ENCODE peak calls at places on chromosomes 6 and 20, in eight cellular contexts. One of them, this sample, is unnamed. For H3K4me1 and H3K9me3, the result is how much of the 10 kb centered on the place peaks cover.

GRCh38 chr20:4076033-4076432 is 60.7 kb upstream of the RNF24 start:
- DNase-seq in sigmoid colon: no peak
- DNase-seq in right atrium auricular region: no peak
- DNase-seq in lung: no peak
- DNase-seq in mammary epithelial cell: no peak
- DNase-seq in endothelial cell of umbilical vein: no peak
- DNase-seq in cardiac muscle cell: no peak
- DNase-seq in tibial nerve: no peak
- DNase-seq in this sample: no peak

GRCh38 chr20:38138086-38138777 is 26.8 kb downstream of the TGM2 start:
- DNase-seq in sigmoid colon: peak
- DNase-seq in right atrium auricular region: no peak
- DNase-seq in lung: no peak
- DNase-seq in mammary epithelial cell: no peak
- DNase-seq in endothelial cell of umbilical vein: no peak
- DNase-seq in cardiac muscle cell: no peak
- DNase-seq in tibial nerve: no peak
- DNase-seq in this sample: no peak

GRCh38 chr6:142702501-142703460 is 242.2 kb downstream of the HIVEP2 start:
- DNase-seq in sigmoid colon: peak
- DNase-seq in right atrium auricular region: peak
- DNase-seq in lung: peak
- DNase-seq in mammary epithelial cell: peak
- DNase-seq in endothelial cell of umbilical vein: peak
- DNase-seq in cardiac muscle cell: peak
- DNase-seq in tibial nerve: peak
- DNase-seq in this sample: no peak

GRCh38 chr6:72704979-72705378 is 83.1 kb downstream of the KCNQ5 start:
- DNase-seq in sigmoid colon: no peak
- DNase-seq in right atrium auricular region: no peak
- DNase-seq in lung: no peak
- DNase-seq in mammary epithelial cell: no peak
- DNase-seq in endothelial cell of umbilical vein: peak
- DNase-seq in cardiac muscle cell: peak
- DNase-seq in tibial nerve: no peak
- DNase-seq in this sample: no peak

GRCh38 chr6:68054776-68055175 is 580.3 kb upstream of the ADGRB3 start:
- DNase-seq in sigmoid colon: no peak
- DNase-seq in right atrium auricular region: no peak
- DNase-seq in lung: no peak
- DNase-seq in mammary epithelial cell: no peak
- DNase-seq in endothelial cell of umbilical vein: no peak
- DNase-seq in cardiac muscle cell: peak
- DNase-seq in tibial nerve: no peak
- DNase-seq in this sample: no peak

GRCh38 chr6:122416825-122417224 is 17.4 kb downstream of the HSF2 start:
- DNase-seq in sigmoid colon: no peak
- DNase-seq in right atrium auricular region: no peak
- DNase-seq in lung: no peak
- DNase-seq in mammary epithelial cell: no peak
- DNase-seq in endothelial cell of umbilical vein: no peak
- DNase-seq in cardiac muscle cell: no peak
- DNase-seq in tibial nerve: no peak
- DNase-seq in this sample: no peak

GRCh38 chr6:89242574-89243330 is 25.6 kb upstream of the GABRR1 start:
- DNase-seq in sigmoid colon: no peak
- DNase-seq in right atrium auricular region: no peak
- DNase-seq in lung: no peak
- DNase-seq in mammary epithelial cell: peak
- DNase-seq in endothelial cell of umbilical vein: peak
- DNase-seq in cardiac muscle cell: peak
- DNase-seq in tibial nerve: no peak
- DNase-seq in this sample: peak

GRCh38 chr20:22716824-22717351 is 132.5 kb upstream of the FOXA2 start:
- DNase-seq in sigmoid colon: no peak
- DNase-seq in right atrium auricular region: no peak
- DNase-seq in lung: peak
- DNase-seq in mammary epithelial cell: no peak
- DNase-seq in endothelial cell of umbilical vein: peak
- DNase-seq in cardiac muscle cell: peak
- DNase-seq in tibial nerve: no peak
- DNase-seq in this sample: no peak

GRCh38 chr6:30730611-30731435 is 10.7 kb downstream of the TUBB start:
- DNase-seq in sigmoid colon: peak
- DNase-seq in right atrium auricular region: no peak
- DNase-seq in lung: peak
- DNase-seq in mammary epithelial cell: peak
- DNase-seq in endothelial cell of umbilical vein: peak
- DNase-seq in cardiac muscle cell: peak
- DNase-seq in tibial nerve: peak
- DNase-seq in this sample: peak

GRCh38 chr6:165881812-165882211 is 218.8 kb upstream of the PDE10A start:
- DNase-seq in sigmoid colon: no peak
- DNase-seq in right atrium auricular region: peak
- DNase-seq in lung: no peak
- DNase-seq in mammary epithelial cell: no peak
- DNase-seq in endothelial cell of umbilical vein: no peak
- DNase-seq in cardiac muscle cell: no peak
- DNase-seq in tibial nerve: no peak
- DNase-seq in this sample: no peak

GRCh38 chr20:63969851-63970713 is at the start of gene ZNF512B:
- DNase-seq in sigmoid colon: peak
- DNase-seq in right atrium auricular region: no peak
- DNase-seq in lung: peak
- DNase-seq in mammary epithelial cell: no peak
- DNase-seq in endothelial cell of umbilical vein: no peak
- DNase-seq in cardiac muscle cell: peak
- DNase-seq in tibial nerve: no peak
- DNase-seq in this sample: peak

GRCh38 chr20:13877789-13878188 is 93.0 kb downstream of the NDUFAF5 start:
- DNase-seq in sigmoid colon: peak
- DNase-seq in right atrium auricular region: no peak
- DNase-seq in lung: no peak
- DNase-seq in mammary epithelial cell: no peak
- DNase-seq in endothelial cell of umbilical vein: no peak
- DNase-seq in cardiac muscle cell: no peak
- DNase-seq in tibial nerve: no peak
- DNase-seq in this sample: no peak

GRCh38 chr20:15818651-15819071 is 754.6 kb downstream of the KIF16B start:
- DNase-seq in sigmoid colon: no peak
- DNase-seq in right atrium auricular region: no peak
- DNase-seq in lung: no peak
- DNase-seq in mammary epithelial cell: peak
- DNase-seq in endothelial cell of umbilical vein: no peak
- DNase-seq in cardiac muscle cell: no peak
- DNase-seq in tibial nerve: no peak
- DNase-seq in this sample: no peak

GRCh38 chr20:49887828-49888340 is 27.4 kb downstream of the SPATA2 start:
- DNase-seq in sigmoid colon: peak
- DNase-seq in right atrium auricular region: no peak
- DNase-seq in lung: no peak
- DNase-seq in mammary epithelial cell: no peak
- DNase-seq in endothelial cell of umbilical vein: no peak
- DNase-seq in cardiac muscle cell: no peak
- DNase-seq in tibial nerve: no peak
- DNase-seq in this sample: no peak

DNA sequence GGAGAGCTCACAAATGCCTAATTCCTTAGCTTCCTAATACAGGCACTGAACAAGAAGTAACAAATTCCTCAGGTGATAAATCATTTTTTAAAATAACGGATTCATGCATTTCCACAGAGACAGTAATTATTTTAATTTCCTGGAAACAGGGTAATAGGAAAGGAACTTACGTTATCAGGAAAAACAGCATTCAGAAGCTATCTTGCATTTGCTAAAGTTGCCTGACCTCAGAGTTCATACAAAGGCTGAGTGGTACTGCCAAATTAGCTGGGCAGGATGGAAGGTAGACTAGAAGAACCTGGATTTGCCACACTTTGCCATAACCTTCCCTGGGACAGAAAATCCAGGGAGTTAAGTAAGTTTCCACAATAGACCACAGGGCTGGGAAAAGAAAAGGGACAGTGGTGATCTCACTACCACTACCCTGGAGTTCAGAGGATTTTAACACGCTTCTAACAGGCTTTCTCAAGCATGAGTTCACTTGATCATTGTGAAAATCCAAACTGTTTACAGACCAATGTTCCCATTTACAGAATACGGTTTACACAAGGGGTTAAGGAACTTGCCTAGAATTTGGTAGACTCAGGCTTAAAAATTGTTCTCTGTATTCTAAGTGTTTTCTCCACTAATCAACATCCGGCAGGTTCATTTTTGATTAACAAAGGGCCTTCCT is 57.0 kb downstream of the KIF13A start:
- DNase-seq in sigmoid colon: no peak
- DNase-seq in right atrium auricular region: no peak
- DNase-seq in lung: no peak
- DNase-seq in mammary epithelial cell: no peak
- DNase-seq in endothelial cell of umbilical vein: peak
- DNase-seq in cardiac muscle cell: peak
- DNase-seq in tibial nerve: no peak
- DNase-seq in this sample: no peak
- H3K4me1 ChIP-seq in sigmoid colon: under half
- H3K4me1 ChIP-seq in right atrium auricular region: under half
- H3K4me1 ChIP-seq in lung: under half
- H3K4me1 ChIP-seq in mammary epithelial cell: under half
- H3K4me1 ChIP-seq in endothelial cell of umbilical vein: half or more
- H3K4me1 ChIP-seq in cardiac muscle cell: half or more
- H3K4me1 ChIP-seq in tibial nerve: half or more
- H3K4me1 ChIP-seq in this sample: under half

GRCh38 chr6:14748679-14749078 is 497.2 kb upstream of the JARID2 start:
- DNase-seq in sigmoid colon: no peak
- DNase-seq in right atrium auricular region: no peak
- DNase-seq in lung: no peak
- DNase-seq in mammary epithelial cell: no peak
- DNase-seq in endothelial cell of umbilical vein: no peak
- DNase-seq in cardiac muscle cell: no peak
- DNase-seq in tibial nerve: no peak
- DNase-seq in this sample: no peak

GRCh38 chr6:14747881-14748520 is 497.9 kb upstream of the JARID2 start:
- DNase-seq in sigmoid colon: no peak
- DNase-seq in right atrium auricular region: no peak
- DNase-seq in lung: no peak
- DNase-seq in mammary epithelial cell: no peak
- DNase-seq in endothelial cell of umbilical vein: no peak
- DNase-seq in cardiac muscle cell: peak
- DNase-seq in tibial nerve: no peak
- DNase-seq in this sample: no peak

GRCh38 chr6:14756370-14756769 is 489.5 kb upstream of the JARID2 start:
- DNase-seq in sigmoid colon: no peak
- DNase-seq in right atrium auricular region: no peak
- DNase-seq in lung: no peak
- DNase-seq in mammary epithelial cell: no peak
- DNase-seq in endothelial cell of umbilical vein: no peak
- DNase-seq in cardiac muscle cell: no peak
- DNase-seq in tibial nerve: no peak
- DNase-seq in this sample: no peak

GRCh38 chr6:14754636-14755513 is 491.0 kb upstream of the JARID2 start:
- DNase-seq in sigmoid colon: no peak
- DNase-seq in right atrium auricular region: no peak
- DNase-seq in lung: no peak
- DNase-seq in mammary epithelial cell: no peak
- DNase-seq in endothelial cell of umbilical vein: no peak
- DNase-seq in cardiac muscle cell: no peak
- DNase-seq in tibial nerve: no peak
- DNase-seq in this sample: no peak

DNA sequence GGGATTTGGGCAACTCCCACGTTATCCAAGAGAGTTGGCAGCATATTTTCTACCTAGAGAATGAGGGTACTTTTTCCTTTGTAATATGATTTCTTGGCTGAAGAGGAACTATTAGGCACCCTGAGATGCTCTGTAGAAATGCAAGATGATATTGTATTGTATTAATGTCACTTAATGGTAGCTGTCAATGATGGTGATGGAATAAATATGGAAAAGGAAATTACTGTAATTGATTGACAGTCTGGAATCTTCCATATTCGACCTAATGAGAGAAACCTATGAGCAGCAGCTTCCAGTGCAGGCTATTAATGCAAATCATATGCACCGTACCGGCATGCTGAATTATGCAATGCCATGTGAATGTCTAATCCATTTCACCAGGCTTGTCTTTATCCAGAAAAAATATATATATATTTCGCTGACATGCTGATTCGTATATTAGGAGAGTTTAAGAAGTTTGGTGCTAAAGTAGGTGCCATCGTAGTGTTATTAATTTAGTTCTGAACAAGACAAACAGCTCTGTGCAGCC is 494.2 kb upstream of the JARID2 start:
- DNase-seq in sigmoid colon: no peak
- DNase-seq in right atrium auricular region: no peak
- DNase-seq in lung: no peak
- DNase-seq in mammary epithelial cell: no peak
- DNase-seq in endothelial cell of umbilical vein: no peak
- DNase-seq in cardiac muscle cell: no peak
- DNase-seq in tibial nerve: no peak
- DNase-seq in this sample: no peak
- H3K9me3 ChIP-seq in sigmoid colon: under half
- H3K9me3 ChIP-seq in right atrium auricular region: under half
- H3K9me3 ChIP-seq in lung: under half
- H3K9me3 ChIP-seq in mammary epithelial cell: under half
- H3K9me3 ChIP-seq in endothelial cell of umbilical vein: under half
- H3K9me3 ChIP-seq in cardiac muscle cell: under half
- H3K9me3 ChIP-seq in tibial nerve: under half
- H3K9me3 ChIP-seq in this sample: under half

GRCh38 chr6:128720891-128721290 is 162.0 kb upstream of the LAMA2 start:
- DNase-seq in sigmoid colon: no peak
- DNase-seq in right atrium auricular region: no peak
- DNase-seq in lung: no peak
- DNase-seq in mammary epithelial cell: no peak
- DNase-seq in endothelial cell of umbilical vein: no peak
- DNase-seq in cardiac muscle cell: no peak
- DNase-seq in tibial nerve: no peak
- DNase-seq in this sample: no peak
- H3K4me3 ChIP-seq in sigmoid colon: no peak
- H3K4me3 ChIP-seq in right atrium auricular region: no peak
- H3K4me3 ChIP-seq in lung: no peak
- H3K4me3 ChIP-seq in mammary epithelial cell: no peak
- H3K4me3 ChIP-seq in endothelial cell of umbilical vein: no peak
- H3K4me3 ChIP-seq in cardiac muscle cell: no peak
- H3K4me3 ChIP-seq in tibial nerve: no peak
- H3K4me3 ChIP-seq in this sample: no peak

DNA sequence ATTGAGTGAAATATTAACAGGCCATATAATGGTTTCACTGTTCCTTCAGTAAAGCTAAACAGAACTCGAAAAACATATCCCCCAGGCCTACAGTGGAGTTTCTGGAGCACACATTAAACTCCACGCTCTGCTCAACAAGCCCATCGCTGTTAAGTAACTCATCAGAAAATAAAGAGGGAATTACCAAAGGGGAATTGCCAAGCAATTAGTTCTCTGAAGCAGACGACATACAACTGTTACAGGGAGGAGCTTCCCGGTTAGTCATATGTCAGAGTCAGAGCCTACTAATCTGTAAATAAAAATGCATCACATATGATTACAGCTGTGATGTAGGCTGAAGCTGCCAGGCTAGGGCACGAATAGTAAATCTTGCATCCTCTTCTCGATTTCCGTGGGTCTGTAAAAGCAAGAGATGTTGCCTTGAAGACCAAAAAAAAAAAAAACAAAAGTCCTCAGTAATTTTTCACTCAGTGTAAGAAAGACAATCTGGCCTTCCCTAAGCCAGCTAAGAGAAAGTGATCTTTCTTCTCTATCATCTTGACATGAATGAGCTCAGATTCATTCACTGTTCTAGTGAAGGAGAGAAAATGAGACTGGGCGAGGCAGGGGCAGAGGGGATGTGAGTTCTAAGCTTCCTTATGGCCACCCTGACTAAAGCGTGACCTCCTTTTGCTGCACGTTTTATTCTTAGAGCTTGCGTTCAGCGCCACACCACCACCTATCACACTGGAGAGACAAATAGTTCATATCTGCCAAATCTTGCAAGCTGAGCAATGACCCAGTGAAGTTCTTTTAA is 13.8 kb downstream of the ATXN1 start:
- DNase-seq in sigmoid colon: no peak
- DNase-seq in right atrium auricular region: no peak
- DNase-seq in lung: no peak
- DNase-seq in mammary epithelial cell: peak
- DNase-seq in endothelial cell of umbilical vein: no peak
- DNase-seq in cardiac muscle cell: peak
- DNase-seq in tibial nerve: no peak
- DNase-seq in this sample: no peak
- H3K4me1 ChIP-seq in sigmoid colon: under half
- H3K4me1 ChIP-seq in right atrium auricular region: under half
- H3K4me1 ChIP-seq in lung: under half
- H3K4me1 ChIP-seq in mammary epithelial cell: under half
- H3K4me1 ChIP-seq in endothelial cell of umbilical vein: under half
- H3K4me1 ChIP-seq in cardiac muscle cell: under half
- H3K4me1 ChIP-seq in tibial nerve: under half
- H3K4me1 ChIP-seq in this sample: under half